ENCODE peak calls at places on chromosomes 12 and 14, in seven cellular contexts. U is mammary epithelial cell, C is HCT116, M is OCI-LY7, E is fibroblast of lung, Q is MM.1S, T is PC-3. I is an unnamed sample.

GRCh38 chr12:50398931-50399330 is 1.8 kb upstream of the LARP4 start:
- DNase-seq in U (no peak), C (no peak), M (no peak), E (no peak), Q (no peak), T (no peak), I (peak; percentile 9)

GRCh38 chr12:93773122-93773871 is 96.1 kb downstream of the CRADD start:
- DNase-seq in U (peak; percentile 33), C (no peak), M (no peak), E (peak; percentile 70), Q (no peak), T (no peak), I (no peak)

GRCh38 chr12:38721611-38722252 is 183.7 kb downstream of the CPNE8 start:
- DNase-seq in U (no peak), C (no peak), M (no peak), E (no peak), Q (no peak), T (no peak), I (no peak)

GRCh38 chr14:25003537-25003936 is 46.4 kb downstream of the STXBP6 start:
- DNase-seq in U (peak; percentile 76), C (no peak), M (no peak), E (peak; percentile 41), Q (no peak), T (peak; percentile 26), I (no peak)

GRCh38 chr12:48037267-48037915 is 33.1 kb upstream of the COL2A1 start:
- DNase-seq in U (no peak), C (no peak), M (no peak), E (peak; percentile 60), Q (no peak), T (no peak), I (no peak)

GRCh38 chr12:65335021-65335714 is 56.7 kb downstream of the MSRB3 start:
- DNase-seq in U (peak; percentile 59), C (peak; percentile 76), M (no peak), E (peak; percentile 89), Q (no peak), T (peak; percentile 60), I (no peak)

GRCh38 chr14:69152181-69152943 is 557 bp downstream of the DCAF5 start:
- DNase-seq in U (peak; percentile 31), C (no peak), M (peak; percentile 67), E (peak; percentile 51), Q (peak; percentile 28), T (peak; percentile 57), I (peak; percentile 91)

GRCh38 chr14:85178869-85179268 is 351.1 kb upstream of the FLRT2 start:
- DNase-seq in U (no peak), C (no peak), M (no peak), E (no peak), Q (no peak), T (no peak), I (no peak)

GRCh38 chr12:113061061-113061694 is 4.6 kb downstream of the DTX1 start:
- DNase-seq in U (no peak), C (no peak), M (peak; percentile 38), E (no peak), Q (no peak), T (no peak), I (peak; percentile 71)

GRCh38 chr12:113064395-113065125 is 8.0 kb downstream of the DTX1 start:
- DNase-seq in U (no peak), C (no peak), M (peak; percentile 55), E (no peak), Q (no peak), T (no peak), I (peak; percentile 88)

GRCh38 chr12:113063396-113064350 is 7.1 kb downstream of the DTX1 start:
- DNase-seq in U (no peak), C (no peak), M (peak; percentile 36), E (no peak), Q (no peak), T (no peak), I (peak; percentile 68)

GRCh38 chr12:113060336-113060960 is 3.9 kb downstream of the DTX1 start:
- DNase-seq in U (no peak), C (no peak), M (peak; percentile 64), E (no peak), Q (no peak), T (no peak), I (peak; percentile 69)

GRCh38 chr12:113062502-113063395 is 6.2 kb downstream of the DTX1 start:
- DNase-seq in U (no peak), C (no peak), M (peak; percentile 88), E (no peak), Q (no peak), T (no peak), I (peak; percentile 96)
- H4K20me1 ChIP-seq in U (no peaks in the 10 kb centered on the region), C (no peaks in the 10 kb centered on the region), M (peaks cover 22% of the 10 kb centered on the region), E (peaks cover 2% of the 10 kb centered on the region), Q (no peaks in the 10 kb centered on the region), T (no peaks in the 10 kb centered on the region), I (no peaks in the 10 kb centered on the region)

DNA sequence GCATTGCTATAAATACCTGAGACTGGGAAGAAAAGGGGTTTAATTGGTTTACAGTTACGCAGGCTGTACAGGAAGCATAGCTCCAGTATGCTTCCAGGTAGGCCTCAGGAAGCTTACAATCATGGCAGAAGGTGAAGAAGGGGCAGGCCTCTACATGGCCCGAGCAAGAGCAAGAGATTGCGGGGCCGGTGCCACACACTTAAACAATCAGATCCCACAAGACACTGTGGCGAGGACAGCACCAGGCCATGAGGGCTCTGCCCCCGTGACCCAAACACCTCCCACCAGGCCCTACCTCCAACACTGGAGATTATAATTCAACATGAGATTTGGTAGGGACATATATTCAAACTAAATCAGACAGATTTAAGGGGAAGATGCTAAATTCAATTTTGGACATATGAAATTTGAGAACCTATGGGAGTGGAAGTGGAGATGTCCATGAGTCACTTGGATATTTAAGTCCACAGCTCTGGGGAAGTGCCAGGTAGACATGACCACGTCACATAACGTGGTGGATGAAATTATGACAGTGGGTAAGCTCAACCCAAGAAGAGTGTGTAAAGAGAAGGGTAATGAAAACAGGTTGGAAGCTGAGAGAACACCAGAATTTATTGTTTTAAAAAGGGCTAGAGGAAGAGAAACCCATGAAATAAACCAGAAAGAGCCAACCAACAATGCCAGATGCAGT is 1.5 kb upstream of the LTA4H start:
- DNase-seq in U (peak; percentile 26), C (no peak), M (no peak), E (peak; percentile 35), Q (no peak), T (peak; percentile 81), I (no peak)
- H3K36me3 ChIP-seq in U (no peaks in the 10 kb centered on the region), C (no peaks in the 10 kb centered on the region), M (no peaks in the 10 kb centered on the region), E (no peaks in the 10 kb centered on the region), Q (no peaks in the 10 kb centered on the region), T (no peaks in the 10 kb centered on the region), I (no peaks in the 10 kb centered on the region)

GRCh38 chr14:102182190-102182589 is 42.5 kb downstream of the WDR20 start:
- DNase-seq in U (peak; percentile 84), C (no peak), M (no peak), E (peak; percentile 79), Q (no peak), T (peak; percentile 41), I (peak; percentile 45)
- H4K20me1 ChIP-seq in U (no peaks in the 10 kb centered on the region), C (peaks cover 3% of the 10 kb centered on the region), M (peaks cover 22% of the 10 kb centered on the region), E (peaks cover 4% of the 10 kb centered on the region), Q (no peaks in the 10 kb centered on the region), T (peaks cover 4% of the 10 kb centered on the region), I (peaks cover 35% of the 10 kb centered on the region)

GRCh38 chr12:53055471-53056266 is 5.8 kb downstream of the TNS2 start:
- DNase-seq in U (no peak), C (no peak), M (no peak), E (no peak), Q (no peak), T (no peak), I (no peak)
- H3K36me3 ChIP-seq in U (no peaks in the 10 kb centered on the region), C (no peaks in the 10 kb centered on the region), M (no peaks in the 10 kb centered on the region), E (peaks cover 44% of the 10 kb centered on the region), Q (no peaks in the 10 kb centered on the region), T (no peaks in the 10 kb centered on the region), I (no peaks in the 10 kb centered on the region)

DNA sequence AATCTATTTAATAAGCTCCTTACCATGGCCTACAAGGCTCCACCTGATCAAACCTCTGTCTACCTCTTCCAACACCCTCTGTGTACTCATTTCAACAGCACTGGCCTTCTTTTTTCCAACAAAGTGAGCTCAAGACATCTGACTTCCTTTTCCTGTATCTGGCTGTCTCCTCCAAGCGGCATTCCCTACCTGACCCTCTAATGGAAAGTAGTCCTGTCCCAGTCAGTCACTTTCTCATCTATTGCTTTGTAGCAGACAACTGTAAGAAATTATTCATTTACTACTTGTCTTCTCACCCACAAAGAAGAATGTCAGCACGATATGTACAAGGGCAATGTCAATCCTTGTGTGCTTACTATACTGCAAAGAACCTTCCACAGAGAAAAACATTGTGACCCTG is 149.6 kb downstream of the MED13L start:
- DNase-seq in U (no peak), C (no peak), M (no peak), E (no peak), Q (no peak), T (no peak), I (no peak)
- H4K20me1 ChIP-seq in U (peaks cover 8% of the 10 kb centered on the region), C (peaks cover 68% of the 10 kb centered on the region), M (peaks cover 17% of the 10 kb centered on the region), E (peaks cover 2% of the 10 kb centered on the region), Q (peaks cover 18% of the 10 kb centered on the region), T (peaks cover 62% of the 10 kb centered on the region), I (peaks cover 36% of the 10 kb centered on the region)

GRCh38 chr12:68824597-68825250 is 16.7 kb downstream of the MDM2 start:
- DNase-seq in U (no peak), C (no peak), M (no peak), E (no peak), Q (no peak), T (no peak), I (no peak)
- H3K36me3 ChIP-seq in U (peaks cover 75% of the 10 kb centered on the region), C (peaks cover 58% of the 10 kb centered on the region), M (peaks cover 100% of the 10 kb centered on the region), E (peaks cover 7% of the 10 kb centered on the region), Q (peaks cover 53% of the 10 kb centered on the region), T (peaks cover 58% of the 10 kb centered on the region), I (peaks cover 67% of the 10 kb centered on the region)

GRCh38 chr14:73437206-73437605 is 21.1 kb downstream of the NUMB start:
- DNase-seq in U (no peak), C (no peak), M (no peak), E (no peak), Q (no peak), T (no peak), I (no peak)
- H4K20me1 ChIP-seq in U (peaks cover 4% of the 10 kb centered on the region), C (no peaks in the 10 kb centered on the region), M (peaks cover 9% of the 10 kb centered on the region), E (no peaks in the 10 kb centered on the region), Q (no peaks in the 10 kb centered on the region), T (peaks cover 14% of the 10 kb centered on the region), I (peaks cover 28% of the 10 kb centered on the region)

GRCh38 chr12:6552140-6552551 is 3.7 kb downstream of the IFFO1 start:
- DNase-seq in U (no peak), C (no peak), M (no peak), E (peak; percentile 47), Q (no peak), T (no peak), I (no peak)
- H3K36me3 ChIP-seq in U (peaks cover 7% of the 10 kb centered on the region), C (peaks cover 8% of the 10 kb centered on the region), M (peaks cover 66% of the 10 kb centered on the region), E (peaks cover 16% of the 10 kb centered on the region), Q (no peaks in the 10 kb centered on the region), T (peaks cover 7% of the 10 kb centered on the region), I (peaks cover 26% of the 10 kb centered on the region)